ENCODE peak calls at places on chromosomes 5 and 9, in four cellular contexts. One of them, this sample, is unnamed.

GRCh38 chr5:123120197-123120596 is 31.2 kb downstream of the PRDM6 start:
- DNase-seq in spleen: no peak
- DNase-seq in GM12892: no peak
- DNase-seq in HCT116: peak
- DNase-seq in this sample: no peak

GRCh38 chr9:84397822-84398221 is 57.3 kb upstream of the SLC28A3 start:
- DNase-seq in spleen: no peak
- DNase-seq in GM12892: no peak
- DNase-seq in HCT116: no peak
- DNase-seq in this sample: peak

GRCh38 chr9:122477826-122478225 is at the start of gene OR1J1:
- DNase-seq in spleen: no peak
- DNase-seq in GM12892: no peak
- DNase-seq in HCT116: no peak
- DNase-seq in this sample: no peak

GRCh38 chr5:123806644-123807043 is 294.7 kb downstream of the CSNK1G3 start:
- DNase-seq in spleen: no peak
- DNase-seq in GM12892: no peak
- DNase-seq in HCT116: no peak
- DNase-seq in this sample: no peak

GRCh38 chr5:87020099-87020934 is 247.4 kb upstream of the RASA1 start:
- DNase-seq in spleen: peak
- DNase-seq in GM12892: peak
- DNase-seq in HCT116: no peak
- DNase-seq in this sample: peak

GRCh38 chr5:493251-493701 is 31.0 kb downstream of the SLC9A3 start:
- DNase-seq in spleen: no peak
- DNase-seq in GM12892: no peak
- DNase-seq in HCT116: no peak
- DNase-seq in this sample: no peak

GRCh38 chr9:26324787-26325186 is 567.8 kb downstream of the CAAP1 start:
- DNase-seq in spleen: no peak
- DNase-seq in GM12892: no peak
- DNase-seq in HCT116: no peak
- DNase-seq in this sample: no peak

GRCh38 chr9:120698766-120699165 is 15.5 kb downstream of the MEGF9 start:
- DNase-seq in spleen: no peak
- DNase-seq in GM12892: no peak
- DNase-seq in HCT116: no peak
- DNase-seq in this sample: no peak

GRCh38 chr5:56011835-56012234 is 17.1 kb upstream of the IL6ST start:
- DNase-seq in spleen: no peak
- DNase-seq in GM12892: no peak
- DNase-seq in HCT116: no peak
- DNase-seq in this sample: no peak

GRCh38 chr5:8114597-8115266 is 245.8 kb downstream of the MTRR start:
- DNase-seq in spleen: no peak
- DNase-seq in GM12892: no peak
- DNase-seq in HCT116: no peak
- DNase-seq in this sample: no peak

GRCh38 chr5:91223886-91224285 is 159.2 kb downstream of the ARRDC3 start:
- DNase-seq in spleen: no peak
- DNase-seq in GM12892: no peak
- DNase-seq in HCT116: no peak
- DNase-seq in this sample: no peak

GRCh38 chr9:106697799-106698591 is 165.0 kb upstream of the ZNF462 start:
- DNase-seq in spleen: peak
- DNase-seq in GM12892: no peak
- DNase-seq in HCT116: no peak
- DNase-seq in this sample: peak

GRCh38 chr5:84384604-84385575 is at the start of gene EDIL3:
- DNase-seq in spleen: peak
- DNase-seq in GM12892: no peak
- DNase-seq in HCT116: no peak
- DNase-seq in this sample: peak

GRCh38 chr9:591292-591691 is 250.2 kb upstream of the DMRT1 start:
- DNase-seq in spleen: no peak
- DNase-seq in GM12892: no peak
- DNase-seq in HCT116: no peak
- DNase-seq in this sample: no peak

GRCh38 chr9:13292782-13293181 is 13.3 kb upstream of the MPDZ start:
- DNase-seq in spleen: no peak
- DNase-seq in GM12892: no peak
- DNase-seq in HCT116: no peak
- DNase-seq in this sample: no peak

GRCh38 chr9:112487799-112488345 is 1.2 kb downstream of the KIAA1958 start:
- DNase-seq in spleen: no peak
- DNase-seq in GM12892: no peak
- DNase-seq in HCT116: no peak
- DNase-seq in this sample: no peak

GRCh38 chr9:124520206-124520596 is 13.0 kb upstream of the NR5A1 start:
- DNase-seq in spleen: no peak
- DNase-seq in GM12892: no peak
- DNase-seq in HCT116: no peak
- DNase-seq in this sample: no peak

GRCh38 chr5:25119654-25120053 is 474.9 kb upstream of the CDH10 start:
- DNase-seq in spleen: no peak
- DNase-seq in GM12892: no peak
- DNase-seq in HCT116: no peak
- DNase-seq in this sample: peak

GRCh38 chr5:122458278-122458872 is 146.3 kb downstream of the SNCAIP start:
- DNase-seq in spleen: no peak
- DNase-seq in GM12892: no peak
- DNase-seq in HCT116: peak
- DNase-seq in this sample: peak

GRCh38 chr5:171986772-171987171 is 19.7 kb downstream of the FBXW11 start:
- DNase-seq in spleen: no peak
- DNase-seq in GM12892: no peak
- DNase-seq in HCT116: no peak
- DNase-seq in this sample: no peak

GRCh38 chr5:58080573-58080972 is 379.3 kb downstream of the PLK2 start:
- DNase-seq in spleen: no peak
- DNase-seq in GM12892: no peak
- DNase-seq in HCT116: no peak
- DNase-seq in this sample: no peak

GRCh38 chr5:156479864-156480263 is 152.9 kb downstream of the SGCD start:
- DNase-seq in spleen: no peak
- DNase-seq in GM12892: no peak
- DNase-seq in HCT116: no peak
- DNase-seq in this sample: no peak

GRCh38 chr9:78167356-78167755 is 68.5 kb upstream of the CEP78 start:
- DNase-seq in spleen: no peak
- DNase-seq in GM12892: no peak
- DNase-seq in HCT116: no peak
- DNase-seq in this sample: no peak

GRCh38 chr9:35748858-35749514 is at the start of the genes GBA2 and RGP1:
- DNase-seq in spleen: peak
- DNase-seq in GM12892: peak
- DNase-seq in HCT116: peak
- DNase-seq in this sample: peak

GRCh38 chr5:73625905-73626811 is at the start of gene ARHGEF28:
- DNase-seq in spleen: peak
- DNase-seq in GM12892: peak
- DNase-seq in HCT116: no peak
- DNase-seq in this sample: peak

GRCh38 chr9:119649205-119649604 is 280.0 kb upstream of the BRINP1 start:
- DNase-seq in spleen: no peak
- DNase-seq in GM12892: no peak
- DNase-seq in HCT116: no peak
- DNase-seq in this sample: no peak

GRCh38 chr5:7478459-7478858 is 82.5 kb downstream of the ADCY2 start:
- DNase-seq in spleen: no peak
- DNase-seq in GM12892: no peak
- DNase-seq in HCT116: no peak
- DNase-seq in this sample: no peak

GRCh38 chr5:138981131-138981530 is 106.0 kb upstream of the LRRTM2 start:
- DNase-seq in spleen: no peak
- DNase-seq in GM12892: no peak
- DNase-seq in HCT116: no peak
- DNase-seq in this sample: no peak

GRCh38 chr9:111034573-111035539 is 3.4 kb downstream of the LPAR1 start:
- DNase-seq in spleen: no peak
- DNase-seq in GM12892: no peak
- DNase-seq in HCT116: no peak
- DNase-seq in this sample: no peak

GRCh38 chr5:96081276-96081858 is 119.7 kb upstream of the ELL2 start:
- DNase-seq in spleen: no peak
- DNase-seq in GM12892: no peak
- DNase-seq in HCT116: no peak
- DNase-seq in this sample: no peak

GRCh38 chr5:133554279-133554678 is 58.1 kb downstream of the FSTL4 start:
- DNase-seq in spleen: no peak
- DNase-seq in GM12892: no peak
- DNase-seq in HCT116: no peak
- DNase-seq in this sample: no peak

GRCh38 chr5:178229861-178230260 is 2.7 kb downstream of the PHYKPL start:
- DNase-seq in spleen: peak
- DNase-seq in GM12892: no peak
- DNase-seq in HCT116: no peak
- DNase-seq in this sample: no peak

GRCh38 chr9:1875921-1876448 is 139.2 kb upstream of the SMARCA2 start:
- DNase-seq in spleen: peak
- DNase-seq in GM12892: no peak
- DNase-seq in HCT116: no peak
- DNase-seq in this sample: no peak

GRCh38 chr5:151899400-151899799 is 25.3 kb downstream of the GLRA1 start:
- DNase-seq in spleen: no peak
- DNase-seq in GM12892: no peak
- DNase-seq in HCT116: no peak
- DNase-seq in this sample: no peak

GRCh38 chr9:136754059-136754572 is 3.9 kb downstream of the LCN8 start:
- DNase-seq in spleen: no peak
- DNase-seq in GM12892: no peak
- DNase-seq in HCT116: no peak
- DNase-seq in this sample: no peak

GRCh38 chr5:175752826-175753535 is 95.1 kb downstream of the HRH2 start:
- DNase-seq in spleen: no peak
- DNase-seq in GM12892: no peak
- DNase-seq in HCT116: no peak
- DNase-seq in this sample: no peak

GRCh38 chr9:112338561-112338960 is 5.1 kb upstream of the PTBP3 start:
- DNase-seq in spleen: no peak
- DNase-seq in GM12892: no peak
- DNase-seq in HCT116: peak
- DNase-seq in this sample: no peak

GRCh38 chr9:129141066-129142041 is 30.1 kb downstream of the PTPA start:
- DNase-seq in spleen: peak
- DNase-seq in GM12892: no peak
- DNase-seq in HCT116: no peak
- DNase-seq in this sample: no peak
- TF ChIP-seq POLR2A in spleen: no peak
- TF ChIP-seq POLR2A in GM12892: no peak
- TF ChIP-seq POLR2A in HCT116: no peak
- TF ChIP-seq POLR2A in this sample: no peak

DNA sequence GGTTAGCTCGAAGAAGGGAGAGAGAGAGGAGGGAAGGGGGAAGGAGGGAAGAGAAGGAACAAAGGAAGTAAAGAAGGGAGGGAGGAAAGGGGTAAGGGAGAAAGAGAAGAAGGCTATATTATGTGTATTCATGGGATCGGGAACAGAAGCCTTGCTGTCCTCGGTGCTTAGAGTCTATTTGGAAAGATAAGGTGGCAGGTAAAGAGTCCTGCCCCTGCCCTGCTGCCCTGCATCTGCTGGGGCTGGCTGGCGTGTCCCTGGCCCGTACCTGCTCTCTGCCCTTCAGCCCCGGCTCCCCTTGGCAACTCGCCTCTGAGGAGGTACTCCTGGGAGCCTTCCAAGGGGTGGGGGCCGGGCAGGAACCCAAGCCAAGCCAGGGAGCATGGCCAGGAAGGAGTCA is 36.8 kb downstream of the PCDH1 start:
- DNase-seq in spleen: no peak
- DNase-seq in GM12892: no peak
- DNase-seq in HCT116: no peak
- DNase-seq in this sample: no peak
- TF ChIP-seq POLR2A in spleen: no peak
- TF ChIP-seq POLR2A in GM12892: no peak
- TF ChIP-seq POLR2A in HCT116: no peak
- TF ChIP-seq POLR2A in this sample: no peak

GRCh38 chr5:74684900-74685851 is at the start of gene HEXB:
- DNase-seq in spleen: peak
- DNase-seq in GM12892: peak
- DNase-seq in HCT116: peak
- DNase-seq in this sample: peak
- TF ChIP-seq POLR2A in spleen: peak
- TF ChIP-seq POLR2A in GM12892: peak
- TF ChIP-seq POLR2A in HCT116: no peak
- TF ChIP-seq POLR2A in this sample: peak

GRCh38 chr9:97516111-97516510 is 14.6 kb downstream of the TMOD1 start:
- DNase-seq in spleen: no peak
- DNase-seq in GM12892: no peak
- DNase-seq in HCT116: no peak
- DNase-seq in this sample: no peak

GRCh38 chr9:97519441-97519970 is 18.0 kb downstream of the TMOD1 start:
- DNase-seq in spleen: no peak
- DNase-seq in GM12892: no peak
- DNase-seq in HCT116: no peak
- DNase-seq in this sample: no peak

GRCh38 chr9:97517331-97518089 is 16.0 kb downstream of the TMOD1 start:
- DNase-seq in spleen: no peak
- DNase-seq in GM12892: no peak
- DNase-seq in HCT116: no peak
- DNase-seq in this sample: no peak

GRCh38 chr9:97518166-97518908 is 16.9 kb downstream of the TMOD1 start:
- DNase-seq in spleen: no peak
- DNase-seq in GM12892: no peak
- DNase-seq in HCT116: no peak
- DNase-seq in this sample: no peak

GRCh38 chr9:97518909-97519307 is 17.4 kb downstream of the TMOD1 start:
- DNase-seq in spleen: no peak
- DNase-seq in GM12892: no peak
- DNase-seq in HCT116: no peak
- DNase-seq in this sample: peak
- TF ChIP-seq POLR2A in spleen: no peak
- TF ChIP-seq POLR2A in GM12892: no peak
- TF ChIP-seq POLR2A in HCT116: no peak
- TF ChIP-seq POLR2A in this sample: no peak

This sample was measured in H54.